ENCODE peak calls at places on chromosomes 16 and 17, in four cellular contexts. One of them, this sample, is unnamed.

GRCh38 chr16:17476414-17477259 is 5.9 kb upstream of the XYLT1 start:
- DNase-seq in IMR-90: peak
- DNase-seq in H1: peak
- DNase-seq in trophoblast cell: peak
- DNase-seq in this sample: peak

GRCh38 chr17:70168044-70168978 is 1.0 kb upstream of the KCNJ2 start:
- DNase-seq in trophoblast cell: peak
- DNase-seq in IMR-90: peak
- DNase-seq in H1: peak
- DNase-seq in this sample: peak

GRCh38 chr17:16425202-16425601 is 9.8 kb downstream of the TRPV2 start:
- DNase-seq in trophoblast cell: no peak
- DNase-seq in H1: no peak
- DNase-seq in IMR-90: no peak
- DNase-seq in this sample: no peak

GRCh38 chr17:63702223-63702577 is 2.3 kb upstream of the LIMD2 start:
- DNase-seq in IMR-90: no peak
- DNase-seq in H1: no peak
- DNase-seq in trophoblast cell: no peak
- DNase-seq in this sample: no peak

GRCh38 chr16:86117756-86118155 is 218.8 kb downstream of the IRF8 start:
- DNase-seq in H1: no peak
- DNase-seq in trophoblast cell: no peak
- DNase-seq in IMR-90: no peak
- DNase-seq in this sample: no peak

GRCh38 chr17:6523330-6523729 is 33.0 kb downstream of the PITPNM3 start:
- DNase-seq in H1: no peak
- DNase-seq in trophoblast cell: no peak
- DNase-seq in IMR-90: peak
- DNase-seq in this sample: peak

GRCh38 chr17:50939795-50940684 is 73.9 kb upstream of the TOB1 start:
- DNase-seq in trophoblast cell: no peak
- DNase-seq in IMR-90: no peak
- DNase-seq in H1: no peak
- DNase-seq in this sample: no peak

GRCh38 chr16:10959161-10959560 is 14.8 kb downstream of the CLEC16A start:
- DNase-seq in trophoblast cell: no peak
- DNase-seq in IMR-90: peak
- DNase-seq in H1: no peak
- DNase-seq in this sample: no peak

GRCh38 chr16:71537643-71538042 is 11.4 kb downstream of the CHST4 start:
- DNase-seq in trophoblast cell: peak
- DNase-seq in IMR-90: peak
- DNase-seq in H1: peak
- DNase-seq in this sample: peak

GRCh38 chr17:59631221-59631720 is 11.6 kb downstream of the CLTC start:
- DNase-seq in H1: no peak
- DNase-seq in IMR-90: no peak
- DNase-seq in trophoblast cell: peak
- DNase-seq in this sample: no peak

GRCh38 chr17:78723001-78723796 is 58.9 kb downstream of the CYTH1 start:
- DNase-seq in IMR-90: peak
- DNase-seq in H1: peak
- DNase-seq in trophoblast cell: no peak
- DNase-seq in this sample: peak

GRCh38 chr17:1621273-1621954 is 7.2 kb downstream of the SLC43A2 start:
- DNase-seq in trophoblast cell: no peak
- DNase-seq in H1: no peak
- DNase-seq in IMR-90: no peak
- DNase-seq in this sample: no peak
- H3K23ac ChIP-seq in trophoblast cell: no peak
- H3K23ac ChIP-seq in H1: no peak
- H3K23ac ChIP-seq in IMR-90: no peak
- H3K23ac ChIP-seq in this sample: no peak

GRCh38 chr16:88973415-88974050 is 3.5 kb downstream of the CBFA2T3 start:
- DNase-seq in trophoblast cell: no peak
- DNase-seq in IMR-90: no peak
- DNase-seq in H1: no peak
- DNase-seq in this sample: no peak

GRCh38 chr16:88971371-88972097 is 5.5 kb downstream of the CBFA2T3 start:
- DNase-seq in trophoblast cell: no peak
- DNase-seq in H1: no peak
- DNase-seq in IMR-90: no peak
- DNase-seq in this sample: no peak

GRCh38 chr16:88973007-88973410 is 4.0 kb downstream of the CBFA2T3 start:
- DNase-seq in IMR-90: no peak
- DNase-seq in H1: no peak
- DNase-seq in trophoblast cell: no peak
- DNase-seq in this sample: peak

GRCh38 chr16:88974080-88974479 is 2.9 kb downstream of the CBFA2T3 start:
- DNase-seq in trophoblast cell: no peak
- DNase-seq in H1: no peak
- DNase-seq in IMR-90: no peak
- DNase-seq in this sample: no peak

DNA sequence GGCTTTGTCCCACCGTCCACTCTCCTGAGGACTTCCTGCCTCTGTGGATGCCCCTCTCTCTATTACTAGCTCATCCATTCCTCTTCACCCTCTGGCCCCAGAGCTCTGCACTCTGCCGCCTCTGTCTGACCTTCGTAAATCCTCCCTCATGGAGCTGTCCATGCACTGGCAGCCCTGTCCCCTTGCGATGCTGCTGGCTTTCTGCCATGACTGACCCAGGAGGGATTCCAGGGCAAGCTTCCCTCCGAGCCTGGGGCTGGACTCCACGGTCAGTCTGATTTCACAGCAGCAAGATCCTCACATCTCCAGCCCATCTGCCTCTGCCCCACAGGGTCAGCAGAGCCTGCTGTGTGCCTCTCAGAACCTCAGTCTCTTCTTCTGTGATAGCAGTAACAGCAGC is 4.7 kb downstream of the CBFA2T3 start:
- DNase-seq in IMR-90: no peak
- DNase-seq in trophoblast cell: no peak
- DNase-seq in H1: no peak
- DNase-seq in this sample: no peak
- H3K23ac ChIP-seq in IMR-90: no peak
- H3K23ac ChIP-seq in trophoblast cell: no peak
- H3K23ac ChIP-seq in H1: no peak
- H3K23ac ChIP-seq in this sample: no peak

DNA sequence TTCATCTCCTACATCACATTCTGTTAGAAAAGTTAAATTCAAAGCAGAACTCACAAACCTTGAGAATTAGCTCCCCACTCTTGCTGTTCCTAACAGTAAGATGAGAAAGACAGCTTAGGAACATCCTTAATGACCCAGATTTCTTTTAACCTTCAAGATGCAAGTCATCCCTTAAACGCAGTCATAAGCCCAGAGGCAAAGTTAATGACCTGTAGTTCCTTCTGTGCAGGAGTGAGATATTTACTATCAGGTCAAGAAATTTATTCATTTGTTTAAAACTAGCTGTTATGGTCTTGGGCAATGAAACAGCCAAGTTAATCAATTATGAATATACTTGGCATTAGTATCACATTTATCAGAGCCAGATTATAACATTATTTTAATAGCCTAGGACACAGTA is 37.0 kb downstream of the NXPH3 start:
- DNase-seq in H1: no peak
- DNase-seq in IMR-90: no peak
- DNase-seq in trophoblast cell: no peak
- DNase-seq in this sample: no peak
- H3K23ac ChIP-seq in H1: no peak
- H3K23ac ChIP-seq in IMR-90: peak
- H3K23ac ChIP-seq in trophoblast cell: no peak
- H3K23ac ChIP-seq in this sample: no peak

DNA sequence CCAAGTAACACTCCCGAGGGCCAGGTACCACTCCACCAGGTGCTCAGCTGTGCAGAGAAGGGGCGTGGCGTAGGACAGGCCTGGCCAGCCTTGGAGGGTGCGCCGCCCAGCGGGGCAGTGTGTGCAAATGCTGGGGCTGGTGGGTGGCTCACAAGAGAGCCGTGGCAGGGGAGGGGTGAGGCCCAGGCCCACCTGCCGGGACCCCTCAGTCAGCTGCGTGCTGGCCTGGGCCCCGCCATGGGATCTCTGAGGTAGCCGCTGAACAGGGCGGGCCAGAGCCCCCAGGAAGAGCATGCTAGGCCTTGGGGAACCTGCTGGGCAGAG is 8.8 kb downstream of the TPSG1 start:
- DNase-seq in IMR-90: no peak
- DNase-seq in trophoblast cell: no peak
- DNase-seq in H1: no peak
- DNase-seq in this sample: no peak
- H3K23ac ChIP-seq in IMR-90: no peak
- H3K23ac ChIP-seq in trophoblast cell: no peak
- H3K23ac ChIP-seq in H1: no peak
- H3K23ac ChIP-seq in this sample: no peak

GRCh38 chr17:44899074-44899782 is at the start of gene EFTUD2:
- DNase-seq in trophoblast cell: peak
- DNase-seq in IMR-90: peak
- DNase-seq in H1: peak
- DNase-seq in this sample: peak
- H3K23ac ChIP-seq in trophoblast cell: no peak
- H3K23ac ChIP-seq in IMR-90: peak
- H3K23ac ChIP-seq in H1: no peak
- H3K23ac ChIP-seq in this sample: no peak